ENCODE peak calls at places on chromosome 6, in six cellular contexts. L is NCI-H2081 treated with DMSO at 0.1 percent for 48 hours; G is activated CD8-positive, alpha-beta T cell treated with anti-CD3 and anti-CD28 coated beads, Interleukin-2, amount 10 ng/mL, durations not matched to agents 7 days and 5 days; K is ureter; T is Kasumi-1; R is LHCN-M2. V is an unnamed sample.

GRCh38 chr6:90121982-90122381 is 174.7 kb downstream of the BACH2 start:
- DNase-seq in T (no peak), R (no peak), G (no peak), K (no peak), L (no peak), V (no peak)

GRCh38 chr6:11971154-11971553 is 41.0 kb upstream of the HIVEP1 start:
- DNase-seq in K (no peak), G (no peak), T (no peak), R (peak), L (no peak), V (no peak)

GRCh38 chr6:116497089-116497676 is 14.3 kb upstream of the CALHM5 start:
- DNase-seq in L (no peak), K (no peak), T (no peak), R (no peak), G (no peak), V (no peak)

GRCh38 chr6:2899596-2899995 is 3.5 kb downstream of the SERPINB9 start:
- DNase-seq in T (no peak), G (peak), K (no peak), R (no peak), L (no peak), V (no peak)

GRCh38 chr6:36838896-36839818 is at the start of gene CPNE5:
- DNase-seq in G (no peak), K (no peak), R (no peak), T (no peak), L (no peak), V (no peak)

GRCh38 chr6:36245572-36246031 is 24.3 kb upstream of the PNPLA1 start:
- DNase-seq in L (no peak), R (no peak), G (peak), K (no peak), T (no peak), V (no peak)

GRCh38 chr6:22251331-22251730 is 45.5 kb downstream of the PRL start:
- DNase-seq in T (no peak), G (no peak), R (peak), K (no peak), L (no peak), V (no peak)

GRCh38 chr6:15073344-15073789 is 172.5 kb upstream of the JARID2 start:
- DNase-seq in T (no peak), L (no peak), K (no peak), G (no peak), R (no peak), V (no peak)

GRCh38 chr6:44078795-44079671 is 48.2 kb downstream of the MRPL14 start:
- DNase-seq in T (no peak), G (peak), L (no peak), R (peak), K (peak), V (peak)

GRCh38 chr6:131683479-131683878 is 17.7 kb downstream of the OR2A4 start:
- DNase-seq in R (no peak), K (no peak), G (peak), T (no peak), L (no peak), V (no peak)